ENCODE peak calls at places on chromosome 18, in six cellular contexts. Z is hepatocyte, P is neuronal stem cell, M is osteoblast, V is GM23338, W is endothelial cell of umbilical vein. R is an unnamed sample.

GRCh38 chr18:50034029-50034428 is 160.9 kb downstream of the MYO5B start:
- DNase-seq in P (no peak), W (no peak), Z (no peak), V (no peak), M (no peak), R (no peak)

GRCh38 chr18:65936678-65937077 is 185.9 kb downstream of the CDH7 start:
- DNase-seq in Z (no peak), V (no peak), M (no peak), P (no peak), W (no peak), R (no peak)

GRCh38 chr18:58335821-58336220 is 291.8 kb downstream of the NEDD4L start:
- DNase-seq in P (no peak), M (no peak), V (peak; percentile 44), W (no peak), Z (no peak), R (no peak)

GRCh38 chr18:54149078-54149697 is 75.3 kb downstream of the MBD2 start:
- DNase-seq in P (no peak), V (peak; percentile 14), W (peak; percentile 94), M (peak; percentile 68), Z (peak; percentile 56), R (no peak)

GRCh38 chr18:44895176-44895798 is 214.6 kb downstream of the SETBP1 start:
- DNase-seq in P (no peak), W (peak; percentile 49), V (no peak), M (peak; percentile 31), Z (peak; percentile 30), R (no peak)

GRCh38 chr18:54075681-54076080 is 148.8 kb downstream of the MBD2 start:
- DNase-seq in W (no peak), Z (no peak), P (no peak), M (no peak), V (no peak), R (no peak)

GRCh38 chr18:35441857-35442595 is 55.7 kb downstream of the INO80C start:
- DNase-seq in W (no peak), P (no peak), M (peak; percentile 62), V (no peak), Z (no peak), R (no peak)

GRCh38 chr18:47557160-47557559 is 305.7 kb upstream of the SKOR2 start:
- DNase-seq in W (no peak), Z (no peak), P (no peak), V (peak; percentile 27), M (no peak), R (no peak)

GRCh38 chr18:47530695-47531094 is 279.2 kb upstream of the SKOR2 start:
- DNase-seq in Z (no peak), P (no peak), M (no peak), W (no peak), V (no peak), R (no peak)

GRCh38 chr18:76943542-76944339 is 121.4 kb downstream of the ZNF236 start:
- DNase-seq in M (no peak), Z (peak; percentile 46), P (no peak), W (no peak), V (no peak), R (no peak)

GRCh38 chr18:2570772-2571199 is 519 bp downstream of the METTL4 start:
- DNase-seq in Z (peak; percentile 79), V (peak; percentile 75), M (peak; percentile 74), P (no peak), W (no peak), R (peak; percentile 84)

GRCh38 chr18:75658330-75658729 is 230.8 kb upstream of the SMIM21 start:
- DNase-seq in W (no peak), P (no peak), V (no peak), M (no peak), Z (no peak), R (no peak)

GRCh38 chr18:73296686-73297085 is 428.9 kb upstream of the NETO1 start:
- DNase-seq in P (no peak), M (no peak), Z (no peak), V (no peak), W (no peak), R (no peak)

GRCh38 chr18:23722646-23723045 is 33.4 kb downstream of the LAMA3 start:
- DNase-seq in P (no peak), V (no peak), W (no peak), Z (no peak), M (no peak), R (no peak)

GRCh38 chr18:2087877-2088673 is 483.2 kb downstream of the METTL4 start:
- DNase-seq in P (no peak), Z (peak; percentile 14), M (peak; percentile 19), W (no peak), V (no peak), R (no peak)

GRCh38 chr18:75277629-75277966 is 67.0 kb downstream of the TSHZ1 start:
- DNase-seq in V (no peak), P (no peak), Z (no peak), M (no peak), W (no peak), R (no peak)

GRCh38 chr18:9102391-9103216 is at the start of gene NDUFV2:
- DNase-seq in V (peak; percentile 98), P (peak; percentile 92), M (peak; percentile 97), Z (peak; percentile 98), W (peak; percentile 95), R (peak; percentile 98)

GRCh38 chr18:68355637-68356036 is 359.3 kb downstream of the TMX3 start:
- DNase-seq in Z (no peak), W (no peak), M (no peak), P (no peak), V (no peak), R (no peak)

GRCh38 chr18:79644666-79645057 is 34.9 kb upstream of the CTDP1 start:
- DNase-seq in P (no peak), W (no peak), M (no peak), Z (no peak), V (no peak), R (no peak)

GRCh38 chr18:23134780-23135678 is at the start of gene CABLES1:
- DNase-seq in M (peak; percentile 95), V (peak; percentile 69), Z (peak; percentile 83), W (peak; percentile 84), P (peak; percentile 48), R (peak; percentile 71)

DNA sequence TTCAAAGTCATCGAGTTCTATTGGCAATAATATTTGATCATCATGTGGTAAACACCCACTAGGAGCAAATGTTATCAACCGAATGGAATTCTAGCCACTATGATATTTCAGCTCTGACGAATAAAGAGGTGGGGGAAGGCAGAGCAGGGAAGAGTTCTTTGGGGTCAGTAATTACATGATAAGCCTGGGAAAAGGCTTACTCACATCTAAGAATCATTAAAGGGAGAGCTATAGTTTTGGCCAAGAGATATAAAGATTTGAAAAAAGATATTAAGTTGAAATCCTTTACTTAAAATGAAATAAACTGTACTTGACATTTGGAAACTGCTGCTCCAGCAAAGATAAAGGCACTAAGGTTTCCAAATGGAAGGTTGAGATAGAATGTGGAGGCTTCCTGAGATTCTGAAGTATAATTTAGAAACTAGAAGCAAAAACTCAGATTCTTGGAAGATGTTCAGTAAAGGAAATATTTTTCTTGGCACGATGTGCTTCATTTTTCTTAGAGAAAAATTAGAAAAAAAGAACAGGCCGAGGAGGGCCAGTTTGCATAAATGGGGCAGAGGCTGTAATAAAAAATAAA is 104.7 kb upstream of the ARHGAP28 start:
- DNase-seq in Z (no peak), M (peak; percentile 44), P (no peak), W (peak; percentile 81), V (no peak), R (no peak)
- H2AFZ ChIP-seq in Z (peak overlapping the region; percentile 12), M (peak overlapping the region; percentile 7), P (no peak overlapping the region), W (no peak overlapping the region), V (peak overlapping the region; percentile 16), R (peak overlapping the region; percentile 4)

GRCh38 chr18:62725896-62726295 is 10.6 kb downstream of the PHLPP1 start:
- DNase-seq in V (no peak), M (peak; percentile 51), P (no peak), W (no peak), Z (no peak), R (no peak)

GRCh38 chr18:62729487-62730386 is 14.4 kb downstream of the PHLPP1 start:
- DNase-seq in M (no peak), P (no peak), Z (no peak), W (no peak), V (no peak), R (no peak)

GRCh38 chr18:62730926-62731325 is 15.6 kb downstream of the PHLPP1 start:
- DNase-seq in P (no peak), V (no peak), W (no peak), M (no peak), Z (no peak), R (no peak)

GRCh38 chr18:62732631-62733030 is 17.3 kb downstream of the PHLPP1 start:
- DNase-seq in P (no peak), M (no peak), Z (no peak), W (no peak), V (no peak), R (no peak)

DNA sequence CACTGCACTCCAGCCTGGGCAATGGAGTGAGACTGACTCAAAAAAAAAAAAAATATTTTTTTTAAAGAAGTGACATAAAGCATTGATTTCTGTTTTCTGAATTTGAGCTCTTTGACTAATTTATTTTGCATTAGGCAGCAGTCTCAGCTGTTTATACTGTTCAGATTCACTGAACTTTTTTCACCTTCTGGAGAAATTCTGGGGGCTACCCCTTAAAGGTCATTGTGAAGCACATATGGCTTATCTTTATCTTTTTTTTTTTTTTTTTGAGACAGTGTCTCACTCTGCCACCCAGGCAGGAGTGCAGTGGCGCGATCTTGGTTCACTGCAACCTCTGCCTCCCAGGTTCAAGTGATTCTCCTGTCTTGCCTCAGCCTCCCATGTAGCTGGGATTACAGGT is 12.9 kb downstream of the PHLPP1 start:
- DNase-seq in M (no peak), V (no peak), Z (no peak), W (no peak), P (no peak), R (no peak)
- H3K36me3 ChIP-seq in M (no peaks in the 10 kb centered on the region), V (no peaks in the 10 kb centered on the region), Z (no peaks in the 10 kb centered on the region), W (no peaks in the 10 kb centered on the region), P (peaks cover 5% of the 10 kb centered on the region), R (no peaks in the 10 kb centered on the region)

GRCh38 chr18:22109535-22109934 is 59.9 kb upstream of the GATA6 start:
- DNase-seq in V (no peak), W (no peak), M (no peak), Z (no peak), P (no peak), R (no peak)

GRCh38 chr18:22113144-22113813 is 56.1 kb upstream of the GATA6 start:
- DNase-seq in M (peak; percentile 46), V (no peak), Z (no peak), W (no peak), P (no peak), R (no peak)

GRCh38 chr18:22110482-22110924 is 58.9 kb upstream of the GATA6 start:
- DNase-seq in P (no peak), M (no peak), Z (peak; percentile 65), W (no peak), V (peak; percentile 21), R (peak; percentile 67)

GRCh38 chr18:22114526-22115321 is 54.7 kb upstream of the GATA6 start:
- DNase-seq in Z (no peak), P (no peak), V (no peak), W (no peak), M (no peak), R (no peak)

DNA sequence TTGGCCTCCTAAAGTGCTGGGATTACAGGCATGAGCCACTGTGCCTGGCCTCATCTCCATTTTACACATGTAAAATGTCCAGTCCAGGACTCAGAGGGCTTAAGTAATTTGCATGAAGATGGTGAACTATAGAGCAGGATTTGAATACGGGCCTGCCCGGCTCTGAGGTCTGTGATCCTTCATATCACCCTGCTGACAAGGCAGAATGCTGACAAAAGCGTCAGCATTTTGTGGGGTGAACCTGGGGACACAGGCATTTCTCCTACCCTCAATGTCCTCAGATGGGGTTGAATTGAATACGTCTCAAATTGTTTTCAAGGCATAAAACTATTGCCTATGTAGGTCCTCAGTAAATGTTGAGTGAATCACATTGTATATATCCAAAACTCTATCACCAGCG is 57.2 kb upstream of the GATA6 start:
- DNase-seq in Z (no peak), W (no peak), V (no peak), P (no peak), M (no peak), R (no peak)
- H2AFZ ChIP-seq in Z (no peak overlapping the region), W (no peak overlapping the region), V (no peak overlapping the region), P (no peak overlapping the region), M (no peak overlapping the region), R (no peak overlapping the region)

GRCh38 chr18:21262244-21262643 is 20.2 kb downstream of the GREB1L start:
- DNase-seq in W (no peak), P (no peak), M (no peak), V (no peak), Z (no peak), R (no peak)
- H3K36me3 ChIP-seq in W (no peaks in the 10 kb centered on the region), P (peaks cover 3% of the 10 kb centered on the region), M (no peaks in the 10 kb centered on the region), V (no peaks in the 10 kb centered on the region), Z (no peaks in the 10 kb centered on the region), R (no peaks in the 10 kb centered on the region)

R was measured in neural progenitor cell.